ENCODE peak calls at places on chromosomes 5 and 9, in seven cellular contexts. J is transverse colon, M is upper lobe of left lung, N is ovary, K is suprapubic skin, X is stomach, I is esophagus muscularis mucosa. E is an unnamed sample.

GRCh38 chr9:79757906-79758669 is 186.3 kb downstream of the TLE4 start:
- DNase-seq in I (no peak), X (no peak), M (no peak), J (no peak), N (no peak), K (no peak), E (no peak)

GRCh38 chr5:180343110-180343845 is 9.9 kb downstream of the GFPT2 start:
- DNase-seq in I (no peak), N (no peak), J (no peak), X (no peak), K (no peak), M (peak; percentile 41), E (no peak)

GRCh38 chr5:36708996-36709395 is 102.6 kb downstream of the SLC1A3 start:
- DNase-seq in N (no peak), M (no peak), J (no peak), X (no peak), K (no peak), I (no peak), E (no peak)

GRCh38 chr9:135609366-135609955 is 29.9 kb downstream of the GLT6D1 start:
- DNase-seq in J (no peak), M (peak; percentile 50), K (peak; percentile 54), X (no peak), N (no peak), I (peak; percentile 85), E (no peak)

GRCh38 chr9:33132249-33132772 is 34.8 kb downstream of the B4GALT1 start:
- DNase-seq in X (no peak), N (no peak), K (peak; percentile 59), M (no peak), J (no peak), I (no peak), E (no peak)

GRCh38 chr5:59756373-59757035 is 137.0 kb downstream of the PDE4D start:
- DNase-seq in M (no peak), N (no peak), X (no peak), K (no peak), I (no peak), J (peak; percentile 54), E (no peak)

GRCh38 chr9:108331596-108331995 is 524.2 kb downstream of the ACTL7B start:
- DNase-seq in K (no peak), X (no peak), N (no peak), M (no peak), I (no peak), J (no peak), E (no peak)

GRCh38 chr9:35690447-35691324 is 961 bp upstream of the TPM2 start:
- DNase-seq in J (peak; percentile 79), K (peak; percentile 87), X (peak; percentile 70), I (peak; percentile 96), N (peak; percentile 91), M (peak; percentile 94), E (peak; percentile 66)

GRCh38 chr5:34555699-34556513 is 100.2 kb upstream of the RAI14 start:
- DNase-seq in J (no peak), I (no peak), N (no peak), X (no peak), M (no peak), K (no peak), E (no peak)

GRCh38 chr5:72179816-72180440 is 72.7 kb downstream of the MAP1B start:
- DNase-seq in J (no peak), N (no peak), M (peak; percentile 22), X (no peak), I (no peak), K (no peak), E (no peak)

GRCh38 chr5:72177538-72177937 is 70.3 kb downstream of the MAP1B start:
- DNase-seq in X (no peak), J (no peak), K (no peak), N (no peak), I (no peak), M (no peak), E (no peak)

GRCh38 chr5:72178910-72179815 is 71.9 kb downstream of the MAP1B start:
- DNase-seq in K (peak; percentile 87), N (peak; percentile 80), I (no peak), J (peak; percentile 26), M (peak; percentile 80), X (no peak), E (peak; percentile 71)

GRCh38 chr5:72183231-72183630 is 76.0 kb downstream of the MAP1B start:
- DNase-seq in M (no peak), N (no peak), K (no peak), I (no peak), J (no peak), X (no peak), E (no peak)

GRCh38 chr5:72180925-72181324 is 73.7 kb downstream of the MAP1B start:
- DNase-seq in X (no peak), J (no peak), K (no peak), M (no peak), I (no peak), N (no peak), E (no peak)
- H3K4me3 ChIP-seq in X (no peak overlapping the region), J (no peak overlapping the region), K (no peak overlapping the region), M (no peak overlapping the region), I (peak overlapping the region; percentile 55), N (no peak overlapping the region), E (no peak overlapping the region)

GRCh38 chr9:127808347-127809001 is 5.8 kb downstream of the FPGS start:
- DNase-seq in X (no peak), J (no peak), I (no peak), M (peak; percentile 78), K (no peak), N (no peak), E (no peak)

GRCh38 chr9:127812009-127812408 is 9.3 kb downstream of the FPGS start:
- DNase-seq in M (no peak), K (no peak), J (no peak), N (no peak), I (no peak), X (no peak), E (no peak)

GRCh38 chr9:127809562-127810377 is 7.1 kb downstream of the FPGS start:
- DNase-seq in M (peak; percentile 87), I (no peak), J (peak; percentile 77), K (no peak), X (peak; percentile 69), N (peak; percentile 69), E (no peak)

GRCh38 chr9:127809002-127809561 is 6.4 kb downstream of the FPGS start:
- DNase-seq in N (no peak), J (no peak), K (no peak), I (no peak), X (no peak), M (no peak), E (no peak)

GRCh38 chr9:127810378-127811187 is 7.9 kb downstream of the FPGS start:
- DNase-seq in K (no peak), J (no peak), N (no peak), X (no peak), I (no peak), M (no peak), E (no peak)
- H3K4me1 ChIP-seq in K (peaks cover 10% of the 10 kb centered on the region), J (peaks cover 5% of the 10 kb centered on the region), N (peaks cover 4% of the 10 kb centered on the region), X (peaks cover 30% of the 10 kb centered on the region), I (peaks cover 5% of the 10 kb centered on the region), M (peaks cover 6% of the 10 kb centered on the region), E (peaks cover 43% of the 10 kb centered on the region)

DNA sequence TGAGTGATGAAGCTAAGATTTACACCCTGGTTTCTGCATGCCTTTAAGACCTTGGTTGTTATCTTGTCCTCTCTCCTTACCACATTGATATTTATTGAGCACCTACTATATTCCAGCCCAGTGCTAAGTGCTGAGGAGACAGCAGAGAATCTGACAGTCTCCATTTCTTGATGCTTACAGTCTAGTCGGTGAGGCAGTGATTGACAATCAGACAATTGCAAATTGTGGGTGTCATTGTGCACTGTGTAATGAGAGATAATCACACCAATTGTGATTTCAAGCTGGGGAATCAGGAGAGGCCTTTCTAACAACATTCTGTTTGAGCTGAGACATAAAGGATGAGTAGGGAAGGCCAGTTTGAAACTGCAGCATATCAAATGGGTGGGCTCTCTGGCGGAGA is 41.7 kb upstream of the PPARGC1B start:
- DNase-seq in J (no peak), I (no peak), K (no peak), M (no peak), X (no peak), N (no peak), E (no peak)
- TF ChIP-seq EP300 in J (no peak), I (no peak), K (no peak), M (no peak), X (no peak), N (no peak), E (no peak)

GRCh38 chr5:91910247-91910646 is 527.1 kb upstream of the ARRDC3 start:
- DNase-seq in N (no peak), X (no peak), M (no peak), I (no peak), J (no peak), K (no peak), E (no peak)

GRCh38 chr5:91910655-91911054 is 527.5 kb upstream of the ARRDC3 start:
- DNase-seq in J (no peak), X (no peak), N (no peak), K (no peak), I (no peak), M (no peak), E (no peak)

GRCh38 chr5:91906027-91906426 is 522.9 kb upstream of the ARRDC3 start:
- DNase-seq in I (no peak), J (no peak), M (no peak), X (no peak), N (no peak), K (no peak), E (no peak)

GRCh38 chr5:91906494-91906893 is 523.4 kb upstream of the ARRDC3 start:
- DNase-seq in M (no peak), N (no peak), J (no peak), K (no peak), I (no peak), X (no peak), E (no peak)
- H3K4me3 ChIP-seq in M (no peak overlapping the region), N (no peak overlapping the region), J (no peak overlapping the region), K (no peak overlapping the region), I (no peak overlapping the region), X (no peak overlapping the region), E (no peak overlapping the region)

DNA sequence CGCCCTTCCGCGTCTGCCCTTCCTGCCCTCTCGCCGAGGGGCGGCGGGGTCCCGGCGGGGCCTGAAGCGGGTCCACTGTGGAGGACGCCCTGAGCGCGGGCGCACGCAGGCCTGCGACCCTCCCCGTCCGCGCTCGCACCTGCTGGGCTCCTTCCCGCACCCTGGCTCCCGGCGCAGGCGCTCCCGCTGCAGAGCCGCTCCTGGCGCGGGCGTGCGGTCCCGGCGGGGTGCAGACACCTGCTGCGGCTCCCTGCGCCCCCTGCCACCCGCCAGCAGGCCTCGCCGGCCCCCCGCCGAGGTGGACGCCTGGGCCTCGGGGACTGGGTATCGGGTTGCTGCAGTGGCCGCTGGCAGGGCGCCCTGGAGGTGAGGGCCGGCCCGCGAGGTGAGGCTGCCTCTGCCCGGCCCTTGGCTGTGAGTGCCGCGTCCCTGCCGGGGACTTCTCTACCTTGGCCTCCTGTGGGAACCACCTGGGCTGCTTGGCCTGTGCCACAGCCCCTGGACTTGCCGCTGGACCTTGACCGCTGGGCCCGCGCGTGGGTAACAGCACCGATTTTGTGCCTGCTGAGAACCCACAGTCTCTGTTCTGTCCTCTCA is 617 bp downstream of the ARRDC1 start:
- DNase-seq in I (no peak), J (no peak), N (peak; percentile 67), K (no peak), M (peak; percentile 93), X (peak; percentile 78), E (no peak)
- H3K4me1 ChIP-seq in I (peaks cover 26% of the 10 kb centered on the region), J (peaks cover 20% of the 10 kb centered on the region), N (peaks cover 6% of the 10 kb centered on the region), K (peaks cover 39% of the 10 kb centered on the region), M (peaks cover 45% of the 10 kb centered on the region), X (peaks cover 59% of the 10 kb centered on the region), E (peaks cover 22% of the 10 kb centered on the region)

GRCh38 chr9:98329281-98329680 is 73.8 kb upstream of the TBC1D2 start:
- DNase-seq in N (no peak), J (no peak), I (peak; percentile 62), K (no peak), X (no peak), M (no peak), E (no peak)
- TF ChIP-seq EP300 in N (no peak), J (no peak), I (no peak), K (no peak), X (no peak), M (no peak), E (no peak)

GRCh38 chr5:134119720-134120119 is 5.2 kb downstream of the TCF7 start:
- DNase-seq in J (no peak), K (no peak), I (no peak), X (no peak), M (peak; percentile 48), N (no peak), E (no peak)
- H3K4me3 ChIP-seq in J (no peak overlapping the region), K (no peak overlapping the region), I (no peak overlapping the region), X (no peak overlapping the region), M (no peak overlapping the region), N (no peak overlapping the region), E (no peak overlapping the region)

E was measured in tibial nerve.